ENCODE peak calls at places on chromosomes 1 and 21, in eight cellular contexts. One of them, this sample, is unnamed.

GRCh38 chr1:202007703-202008489 is 2.5 kb upstream of the ELF3 start:
- DNase-seq in thoracic aorta: no peak
- DNase-seq in NB4: no peak
- DNase-seq in T-cell: no peak
- DNase-seq in colonic mucosa: peak
- DNase-seq in lower lobe of right lung: peak
- DNase-seq in stimulated activated naive CD4-positive, alpha-beta T cell: no peak
- DNase-seq in neural crest cell: no peak
- DNase-seq in this sample: no peak

GRCh38 chr1:48109390-48110009 is 112.3 kb upstream of the TRABD2B start:
- DNase-seq in thoracic aorta: no peak
- DNase-seq in NB4: peak
- DNase-seq in T-cell: no peak
- DNase-seq in colonic mucosa: peak
- DNase-seq in lower lobe of right lung: no peak
- DNase-seq in stimulated activated naive CD4-positive, alpha-beta T cell: no peak
- DNase-seq in neural crest cell: peak
- DNase-seq in this sample: peak

GRCh38 chr1:33273961-33274371 is 17.7 kb downstream of the ZNF362 start:
- DNase-seq in thoracic aorta: no peak
- DNase-seq in NB4: no peak
- DNase-seq in T-cell: no peak
- DNase-seq in colonic mucosa: no peak
- DNase-seq in lower lobe of right lung: no peak
- DNase-seq in stimulated activated naive CD4-positive, alpha-beta T cell: no peak
- DNase-seq in neural crest cell: no peak
- DNase-seq in this sample: no peak

GRCh38 chr1:154550657-154551056 is 7.8 kb downstream of the UBE2Q1 start:
- DNase-seq in thoracic aorta: no peak
- DNase-seq in NB4: no peak
- DNase-seq in T-cell: no peak
- DNase-seq in colonic mucosa: no peak
- DNase-seq in lower lobe of right lung: no peak
- DNase-seq in stimulated activated naive CD4-positive, alpha-beta T cell: no peak
- DNase-seq in neural crest cell: no peak
- DNase-seq in this sample: no peak

GRCh38 chr1:190116921-190117320 is 360.7 kb downstream of the BRINP3 start:
- DNase-seq in thoracic aorta: no peak
- DNase-seq in NB4: no peak
- DNase-seq in T-cell: no peak
- DNase-seq in colonic mucosa: no peak
- DNase-seq in lower lobe of right lung: no peak
- DNase-seq in stimulated activated naive CD4-positive, alpha-beta T cell: no peak
- DNase-seq in neural crest cell: no peak
- DNase-seq in this sample: no peak

GRCh38 chr1:174051956-174052355 is 29.8 kb upstream of the RC3H1 start:
- DNase-seq in thoracic aorta: no peak
- DNase-seq in NB4: no peak
- DNase-seq in T-cell: no peak
- DNase-seq in colonic mucosa: no peak
- DNase-seq in lower lobe of right lung: no peak
- DNase-seq in stimulated activated naive CD4-positive, alpha-beta T cell: no peak
- DNase-seq in neural crest cell: peak
- DNase-seq in this sample: no peak

GRCh38 chr1:22721122-22721873 is 10.7 kb downstream of the EPHB2 start:
- DNase-seq in thoracic aorta: no peak
- DNase-seq in NB4: no peak
- DNase-seq in T-cell: no peak
- DNase-seq in colonic mucosa: no peak
- DNase-seq in lower lobe of right lung: no peak
- DNase-seq in stimulated activated naive CD4-positive, alpha-beta T cell: no peak
- DNase-seq in neural crest cell: no peak
- DNase-seq in this sample: no peak

GRCh38 chr1:159088050-159088449 is 11.5 kb upstream of the AIM2 start:
- DNase-seq in thoracic aorta: no peak
- DNase-seq in NB4: peak
- DNase-seq in T-cell: no peak
- DNase-seq in colonic mucosa: no peak
- DNase-seq in lower lobe of right lung: no peak
- DNase-seq in stimulated activated naive CD4-positive, alpha-beta T cell: no peak
- DNase-seq in neural crest cell: no peak
- DNase-seq in this sample: peak

GRCh38 chr1:108828074-108828961 is 28.6 kb downstream of the AKNAD1 start:
- DNase-seq in thoracic aorta: peak
- DNase-seq in NB4: peak
- DNase-seq in T-cell: peak
- DNase-seq in colonic mucosa: peak
- DNase-seq in lower lobe of right lung: peak
- DNase-seq in stimulated activated naive CD4-positive, alpha-beta T cell: peak
- DNase-seq in neural crest cell: peak
- DNase-seq in this sample: peak

GRCh38 chr21:43361493-43362296 is 65.2 kb downstream of the SIK1 start:
- DNase-seq in thoracic aorta: no peak
- DNase-seq in NB4: no peak
- DNase-seq in T-cell: peak
- DNase-seq in colonic mucosa: no peak
- DNase-seq in lower lobe of right lung: no peak
- DNase-seq in stimulated activated naive CD4-positive, alpha-beta T cell: peak
- DNase-seq in neural crest cell: no peak
- DNase-seq in this sample: no peak

GRCh38 chr1:185341196-185341781 is 24.2 kb upstream of the IVNS1ABP start:
- DNase-seq in thoracic aorta: no peak
- DNase-seq in NB4: no peak
- DNase-seq in T-cell: no peak
- DNase-seq in colonic mucosa: no peak
- DNase-seq in lower lobe of right lung: no peak
- DNase-seq in stimulated activated naive CD4-positive, alpha-beta T cell: no peak
- DNase-seq in neural crest cell: no peak
- DNase-seq in this sample: no peak

GRCh38 chr1:116434849-116435248 is 61.8 kb downstream of the ATP1A1 start:
- DNase-seq in thoracic aorta: no peak
- DNase-seq in NB4: no peak
- DNase-seq in T-cell: no peak
- DNase-seq in colonic mucosa: no peak
- DNase-seq in lower lobe of right lung: no peak
- DNase-seq in stimulated activated naive CD4-positive, alpha-beta T cell: no peak
- DNase-seq in neural crest cell: no peak
- DNase-seq in this sample: no peak

GRCh38 chr1:174815474-174815908 is 184.3 kb upstream of the CACYBP start:
- DNase-seq in thoracic aorta: no peak
- DNase-seq in NB4: no peak
- DNase-seq in T-cell: no peak
- DNase-seq in colonic mucosa: no peak
- DNase-seq in lower lobe of right lung: no peak
- DNase-seq in stimulated activated naive CD4-positive, alpha-beta T cell: no peak
- DNase-seq in neural crest cell: no peak
- DNase-seq in this sample: no peak

GRCh38 chr21:42395910-42396625 is at the start of gene TMPRSS3:
- DNase-seq in thoracic aorta: no peak
- DNase-seq in NB4: no peak
- DNase-seq in T-cell: no peak
- DNase-seq in colonic mucosa: no peak
- DNase-seq in lower lobe of right lung: peak
- DNase-seq in stimulated activated naive CD4-positive, alpha-beta T cell: no peak
- DNase-seq in neural crest cell: no peak
- DNase-seq in this sample: no peak

GRCh38 chr1:235011599-235012435 is 116.8 kb downstream of the TOMM20 start:
- DNase-seq in thoracic aorta: peak
- DNase-seq in NB4: peak
- DNase-seq in T-cell: peak
- DNase-seq in colonic mucosa: peak
- DNase-seq in lower lobe of right lung: peak
- DNase-seq in stimulated activated naive CD4-positive, alpha-beta T cell: peak
- DNase-seq in neural crest cell: no peak
- DNase-seq in this sample: peak

GRCh38 chr1:181044449-181044966 is 10.7 kb downstream of the MR1 start:
- DNase-seq in thoracic aorta: no peak
- DNase-seq in NB4: peak
- DNase-seq in T-cell: peak
- DNase-seq in colonic mucosa: peak
- DNase-seq in lower lobe of right lung: peak
- DNase-seq in stimulated activated naive CD4-positive, alpha-beta T cell: no peak
- DNase-seq in neural crest cell: no peak
- DNase-seq in this sample: no peak

GRCh38 chr1:2908081-2908480 is 106.6 kb upstream of the TTC34 start:
- DNase-seq in thoracic aorta: no peak
- DNase-seq in NB4: no peak
- DNase-seq in T-cell: no peak
- DNase-seq in colonic mucosa: no peak
- DNase-seq in lower lobe of right lung: no peak
- DNase-seq in stimulated activated naive CD4-positive, alpha-beta T cell: no peak
- DNase-seq in neural crest cell: no peak
- DNase-seq in this sample: no peak

GRCh38 chr1:10790155-10790707 is 6.2 kb downstream of the CASZ1 start:
- DNase-seq in thoracic aorta: no peak
- DNase-seq in NB4: no peak
- DNase-seq in T-cell: no peak
- DNase-seq in colonic mucosa: no peak
- DNase-seq in lower lobe of right lung: no peak
- DNase-seq in stimulated activated naive CD4-positive, alpha-beta T cell: no peak
- DNase-seq in neural crest cell: no peak
- DNase-seq in this sample: no peak

GRCh38 chr1:89605692-89606091 is 27.2 kb upstream of the LRRC8C start:
- DNase-seq in thoracic aorta: no peak
- DNase-seq in NB4: no peak
- DNase-seq in T-cell: no peak
- DNase-seq in colonic mucosa: no peak
- DNase-seq in lower lobe of right lung: no peak
- DNase-seq in stimulated activated naive CD4-positive, alpha-beta T cell: no peak
- DNase-seq in neural crest cell: no peak
- DNase-seq in this sample: no peak

This sample was measured in KBM-7.